ENCODE peak calls at places on chromosomes 1 and 21, in six cellular contexts. F, D, H, C, Z and Y are unnamed samples.

GRCh38 chr1:167881786-167882185 is 32.1 kb downstream of the ADCY10 start:
- DNase-seq in F (no peak), D (no peak), H (no peak), C (no peak), Z (peak), Y (no peak)

GRCh38 chr1:186188736-186189135 is 186.3 kb downstream of the TPR start:
- DNase-seq in F (no peak), D (peak), H (no peak), C (no peak), Z (peak), Y (no peak)

GRCh38 chr1:240766831-240767230 is 154.9 kb upstream of the GREM2 start:
- DNase-seq in F (no peak), D (peak), H (no peak), C (no peak), Z (peak), Y (no peak)

GRCh38 chr1:212743901-212744475 is 44.3 kb upstream of the BATF3 start:
- DNase-seq in F (no peak), D (no peak), H (no peak), C (no peak), Z (no peak), Y (no peak)

GRCh38 chr1:89041055-89041707 is 18.5 kb upstream of the GBP3 start:
- DNase-seq in F (no peak), D (peak), H (no peak), C (no peak), Z (peak), Y (no peak)

GRCh38 chr1:225919906-225920305 is 4.1 kb downstream of the PYCR2 start:
- DNase-seq in F (peak), D (peak), H (peak), C (peak), Z (peak), Y (peak)

GRCh38 chr1:31591425-31592093 is 15.2 kb downstream of the TINAGL1 start:
- DNase-seq in F (no peak), D (no peak), H (no peak), C (peak), Z (no peak), Y (no peak)

GRCh38 chr1:22674410-22674749 is 21.3 kb downstream of the C1QB start:
- DNase-seq in F (no peak), D (no peak), H (no peak), C (no peak), Z (no peak), Y (no peak)

GRCh38 chr1:223844521-223844961 is 1.2 kb downstream of the TP53BP2 start:
- DNase-seq in F (no peak), D (no peak), H (no peak), C (no peak), Z (peak), Y (no peak)

GRCh38 chr1:9317591-9318331 is 25.1 kb downstream of the SPSB1 start:
- DNase-seq in F (peak), D (peak), H (peak), C (peak), Z (peak), Y (no peak)

GRCh38 chr1:231933711-231934626 is 307.4 kb downstream of the DISC1 start:
- DNase-seq in F (no peak), D (no peak), H (no peak), C (no peak), Z (peak), Y (no peak)

GRCh38 chr1:114522264-114522575 is 11.2 kb upstream of the TRIM33 start:
- DNase-seq in F (no peak), D (no peak), H (no peak), C (no peak), Z (no peak), Y (no peak)

GRCh38 chr1:233082778-233083550 is 132.6 kb downstream of the NTPCR start:
- DNase-seq in F (no peak), D (no peak), H (no peak), C (no peak), Z (no peak), Y (no peak)

GRCh38 chr1:178962853-178963810 is 62.6 kb upstream of the FAM20B start:
- DNase-seq in F (no peak), D (peak), H (no peak), C (no peak), Z (no peak), Y (peak)

GRCh38 chr21:42537106-42537742 is 23.6 kb downstream of the SLC37A1 start:
- DNase-seq in F (peak), D (peak), H (no peak), C (no peak), Z (peak), Y (no peak)

GRCh38 chr1:43267291-43267805 is 2.4 kb upstream of the TMEM125 start:
- DNase-seq in F (peak), D (peak), H (no peak), C (peak), Z (peak), Y (no peak)

GRCh38 chr1:63906053-63906704 is 132.4 kb downstream of the ROR1 start:
- DNase-seq in F (no peak), D (peak), H (no peak), C (no peak), Z (no peak), Y (no peak)

GRCh38 chr1:113219828-113220227 is 146.8 kb downstream of the LRIG2 start:
- DNase-seq in F (no peak), D (no peak), H (no peak), C (no peak), Z (no peak), Y (no peak)

GRCh38 chr1:202017385-202018225 is 7.2 kb downstream of the ELF3 start:
- DNase-seq in F (no peak), D (no peak), H (no peak), C (no peak), Z (no peak), Y (no peak)

GRCh38 chr21:14734191-14734590 is 188.1 kb upstream of the SAMSN1 start:
- DNase-seq in F (no peak), D (peak), H (no peak), C (no peak), Z (peak), Y (no peak)

GRCh38 chr21:43585514-43585913 is 73.8 kb downstream of the HSF2BP start:
- DNase-seq in F (no peak), D (peak), H (no peak), C (no peak), Z (peak), Y (no peak)

GRCh38 chr1:205791568-205792180 is 16.4 kb upstream of the RAB29 start:
- DNase-seq in F (no peak), D (peak), H (no peak), C (no peak), Z (peak), Y (no peak)

GRCh38 chr1:206575165-206575893 is 36.9 kb downstream of the EIF2D start:
- DNase-seq in F (peak), D (peak), H (no peak), C (no peak), Z (peak), Y (no peak)

GRCh38 chr1:77532641-77533040 is 149.8 kb downstream of the ZZZ3 start:
- DNase-seq in F (no peak), D (peak), H (no peak), C (no peak), Z (no peak), Y (no peak)

GRCh38 chr1:245797592-245798366 is 643.0 kb downstream of the KIF26B start:
- DNase-seq in F (no peak), D (peak), H (no peak), C (no peak), Z (peak), Y (no peak)

GRCh38 chr1:26696645-26697440 is 1.0 kb downstream of the ARID1A start:
- DNase-seq in F (peak), D (no peak), H (peak), C (no peak), Z (no peak), Y (no peak)

GRCh38 chr1:198494139-198494538 is 46.3 kb downstream of the ATP6V1G3 start:
- DNase-seq in F (no peak), D (no peak), H (no peak), C (no peak), Z (no peak), Y (no peak)

GRCh38 chr1:15218287-15219279 is 28.4 kb upstream of the FHAD1 start:
- DNase-seq in F (no peak), D (peak), H (no peak), C (no peak), Z (peak), Y (peak)

GRCh38 chr1:243345205-243345604 is 89.4 kb downstream of the SDCCAG8 start:
- DNase-seq in F (no peak), D (peak), H (no peak), C (no peak), Z (peak), Y (no peak)

GRCh38 chr1:232578681-232579195 is 51.2 kb downstream of the SIPA1L2 start:
- DNase-seq in F (no peak), D (no peak), H (no peak), C (no peak), Z (peak), Y (no peak)

GRCh38 chr1:17633654-17634053 is 94.2 kb downstream of the ARHGEF10L start:
- DNase-seq in F (no peak), D (peak), H (no peak), C (no peak), Z (peak), Y (no peak)

GRCh38 chr1:115534106-115534505 is 107.7 kb upstream of the VANGL1 start:
- DNase-seq in F (no peak), D (no peak), H (no peak), C (no peak), Z (no peak), Y (no peak)

GRCh38 chr1:77829851-77830250 is 50.4 kb downstream of the MIGA1 start:
- DNase-seq in F (no peak), D (peak), H (no peak), C (no peak), Z (no peak), Y (no peak)

DNA sequence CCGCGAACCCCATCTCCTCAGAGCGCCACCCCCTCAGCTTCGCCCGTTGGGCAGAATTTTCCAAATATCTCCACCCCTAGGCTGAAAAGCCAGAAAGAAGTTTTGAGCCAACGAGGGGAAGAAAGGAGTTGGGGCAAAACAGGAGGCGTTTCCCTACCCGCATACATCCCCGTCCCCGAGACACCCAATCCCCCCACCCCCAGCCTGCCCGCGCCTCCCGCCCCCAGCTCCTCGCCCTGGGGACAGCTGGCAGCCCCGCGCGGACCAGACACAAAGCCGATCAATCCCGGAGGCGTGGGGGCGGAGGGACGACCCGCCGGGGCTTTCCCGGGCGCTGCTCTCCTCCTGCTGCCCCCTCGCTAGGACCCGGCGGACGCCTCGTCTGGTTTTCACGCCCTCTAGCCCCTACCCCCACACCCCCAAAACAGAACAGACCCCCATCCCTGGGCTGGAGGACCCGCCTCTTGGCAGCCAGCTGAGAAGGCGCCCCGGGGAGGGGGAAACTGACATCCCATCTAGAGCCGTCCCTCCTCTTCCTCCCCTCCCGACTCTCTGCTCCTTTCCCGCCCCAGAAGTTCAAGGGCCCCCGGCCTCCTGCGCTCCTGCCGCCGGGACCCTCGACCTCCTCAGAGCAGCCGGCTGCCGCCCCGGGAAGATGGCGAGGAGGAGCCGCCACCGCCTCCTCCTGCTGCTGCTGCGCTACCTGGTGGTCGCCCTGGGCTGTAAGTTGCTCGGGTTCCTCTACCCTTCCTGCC is at the start of gene JAM2:
- DNase-seq in F (peak), D (peak), H (peak), C (peak), Z (no peak), Y (no peak)
- H3K4me3 ChIP-seq in F (peak), D (peak), H (peak), C (peak), Z (peak), Y (no peak)

GRCh38 chr1:109789771-109790170 is 26.0 kb upstream of the EPS8L3 start:
- DNase-seq in F (peak), D (no peak), H (no peak), C (peak), Z (no peak), Y (no peak)

GRCh38 chr1:109787211-109787844 is 23.6 kb upstream of the EPS8L3 start:
- DNase-seq in F (peak), D (peak), H (no peak), C (peak), Z (peak), Y (no peak)

GRCh38 chr1:109787845-109788605 is 24.3 kb upstream of the EPS8L3 start:
- DNase-seq in F (peak), D (no peak), H (no peak), C (peak), Z (no peak), Y (no peak)

GRCh38 chr1:109790329-109790728 is 26.6 kb upstream of the EPS8L3 start:
- DNase-seq in F (no peak), D (no peak), H (no peak), C (no peak), Z (no peak), Y (no peak)

DNA sequence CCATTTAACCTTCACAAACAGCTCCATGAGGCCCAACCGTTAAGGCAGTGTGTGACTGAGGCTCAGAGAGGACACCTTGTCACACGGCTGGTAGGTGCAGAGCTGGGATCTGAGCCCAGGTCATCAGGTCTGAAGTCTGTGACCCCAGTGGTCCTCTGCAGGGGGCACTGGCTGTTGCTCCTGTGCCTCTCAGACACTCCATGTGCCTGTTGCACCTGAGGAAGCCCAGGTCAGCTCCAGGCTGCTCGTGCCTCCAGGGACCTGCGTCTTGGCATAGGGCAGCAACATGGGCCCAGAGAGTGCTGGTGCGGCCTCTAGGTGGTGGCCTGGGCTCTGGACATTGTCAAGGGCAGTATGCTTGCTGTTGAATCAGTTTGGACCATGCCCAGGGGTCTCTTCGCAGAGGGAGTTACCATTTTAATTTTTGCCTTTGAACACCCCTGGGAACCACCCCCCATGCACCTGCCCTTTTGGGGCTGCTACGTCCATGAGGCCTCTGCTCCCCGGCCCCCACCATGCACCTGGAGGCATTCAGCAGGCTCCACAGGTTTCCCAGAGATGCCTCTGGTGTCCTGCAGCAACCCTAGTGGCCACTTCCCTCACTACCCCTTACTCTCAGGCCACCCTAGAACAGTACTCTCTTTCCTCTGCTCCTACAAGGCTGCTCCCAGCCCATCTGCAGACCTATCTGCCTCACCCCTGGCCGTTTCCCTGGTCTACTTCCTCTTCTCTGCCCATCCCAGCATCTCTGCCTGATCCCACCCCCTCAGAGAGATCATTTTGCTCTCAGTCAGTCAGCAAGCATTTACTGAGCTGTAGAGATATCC is 25.2 kb upstream of the EPS8L3 start:
- DNase-seq in F (peak), D (peak), H (no peak), C (peak), Z (no peak), Y (no peak)
- TF ChIP-seq CTCF in F (no peak), D (peak), H (peak), C (no peak), Z (peak), Y (peak)

GRCh38 chr1:177171536-177172123 is 872 bp downstream of the BRINP2 start:
- DNase-seq in F (no peak), D (no peak), H (no peak), C (no peak), Z (no peak), Y (no peak)

GRCh38 chr1:177172866-177173265 is 2.1 kb downstream of the BRINP2 start:
- DNase-seq in F (no peak), D (no peak), H (no peak), C (no peak), Z (peak), Y (no peak)

GRCh38 chr1:177170756-177171535 is at the start of gene BRINP2:
- DNase-seq in F (no peak), D (peak), H (peak), C (peak), Z (peak), Y (no peak)

GRCh38 chr1:177173976-177174375 is 3.2 kb downstream of the BRINP2 start:
- DNase-seq in F (no peak), D (no peak), H (no peak), C (no peak), Z (no peak), Y (no peak)

DNA sequence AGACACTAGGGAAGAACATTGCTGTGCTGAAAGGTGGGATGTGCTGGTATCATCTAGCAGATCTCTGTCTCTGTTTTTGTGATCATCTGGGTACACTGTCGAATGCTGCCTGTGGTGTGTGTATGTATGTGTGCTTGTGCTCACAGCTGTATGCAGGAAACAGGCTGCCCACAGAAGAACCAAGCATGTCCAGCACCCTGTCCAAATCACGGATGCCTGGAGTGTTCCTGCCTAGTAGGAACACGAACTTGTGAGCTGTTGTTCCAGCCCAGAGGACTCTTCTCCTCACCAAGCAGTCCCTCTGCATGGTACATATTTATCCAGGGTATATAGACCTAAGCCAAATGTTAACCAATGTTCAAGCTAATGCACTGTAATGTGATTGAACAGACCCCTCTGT is 1.6 kb downstream of the BRINP2 start:
- DNase-seq in F (no peak), D (no peak), H (no peak), C (no peak), Z (no peak), Y (no peak)
- H3K4me3 ChIP-seq in F (no peak), D (no peak), H (no peak), C (no peak), Z (no peak), Y (no peak)

DNA sequence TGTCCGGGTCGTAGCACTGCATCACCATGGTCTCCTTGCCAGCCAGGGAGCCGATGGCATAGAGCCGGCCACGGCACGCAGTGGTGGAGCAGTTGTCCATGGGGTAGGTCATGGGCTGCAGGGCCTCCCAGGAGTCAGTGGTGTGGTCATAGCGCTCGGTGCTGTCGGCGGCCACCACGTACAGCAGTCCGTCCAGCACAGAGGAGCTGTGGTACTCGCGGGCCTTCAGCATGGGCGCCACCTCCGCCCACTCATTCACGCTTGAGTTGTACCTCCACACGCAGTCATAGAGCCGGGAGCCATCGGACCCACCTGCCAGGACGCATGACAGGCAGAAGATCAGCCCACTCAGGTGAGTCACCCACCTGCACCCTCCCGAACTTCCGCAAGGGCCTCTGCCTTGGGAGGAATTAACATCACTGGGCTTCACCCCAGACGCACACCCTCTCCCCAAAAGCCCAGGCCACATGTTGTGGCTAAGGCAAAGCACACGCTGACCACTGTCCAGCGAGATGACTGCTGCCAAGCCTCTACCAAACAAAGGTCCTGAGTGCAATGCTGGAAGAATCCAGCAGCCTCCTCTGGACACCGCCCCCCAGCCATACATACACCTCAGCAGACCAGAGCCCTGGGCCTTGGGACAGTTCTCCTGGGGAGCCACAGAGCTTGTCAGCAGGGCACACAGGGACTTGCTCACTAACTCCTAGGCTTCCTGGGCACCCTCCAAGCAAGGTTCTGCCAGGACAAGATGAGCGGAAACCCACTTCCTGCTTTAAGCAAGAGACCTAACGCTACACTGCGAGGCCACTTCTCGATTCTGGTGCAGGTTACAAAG is 3.3 kb downstream of the KLHL21 start:
- DNase-seq in F (no peak), D (peak), H (no peak), C (peak), Z (no peak), Y (no peak)
- TF ChIP-seq CTCF in F (peak), D (no peak), H (no peak), C (no peak), Z (no peak), Y (no peak)

GRCh38 chr1:159071970-159072582 is 4.5 kb downstream of the AIM2 start:
- DNase-seq in F (no peak), D (peak), H (no peak), C (no peak), Z (peak), Y (peak)

GRCh38 chr1:159067699-159068621 is 8.6 kb downstream of the AIM2 start:
- DNase-seq in F (no peak), D (no peak), H (no peak), C (no peak), Z (no peak), Y (no peak)

GRCh38 chr1:159066108-159066507 is 10.5 kb downstream of the AIM2 start:
- DNase-seq in F (no peak), D (no peak), H (no peak), C (no peak), Z (no peak), Y (no peak)

GRCh38 chr1:159065106-159065505 is 11.5 kb downstream of the AIM2 start:
- DNase-seq in F (no peak), D (no peak), H (no peak), C (no peak), Z (no peak), Y (no peak)

GRCh38 chr1:159068877-159069276 is 7.7 kb downstream of the AIM2 start:
- DNase-seq in F (no peak), D (peak), H (no peak), C (no peak), Z (peak), Y (no peak)
- H3K4me3 ChIP-seq in F (no peak), D (no peak), H (no peak), C (no peak), Z (no peak), Y (no peak)